ENCODE peak calls at places on chromosomes 11 and 22, in four cellular contexts. L is Peyer's patch, Z is body of pancreas, V is thoracic aorta. S is an unnamed sample.

GRCh38 chr11:128786507-128786906 is 80.6 kb downstream of the KCNJ1 start:
- DNase-seq in L (no peak), Z (no peak), V (no peak), S (no peak)

GRCh38 chr11:20015529-20016427 is 144.5 kb downstream of the DBX1 start:
- DNase-seq in L (no peak), Z (peak; percentile 47), V (no peak), S (peak; percentile 66)

GRCh38 chr22:50315289-50316113 is 8.1 kb upstream of the PLXNB2 start:
- DNase-seq in L (peak; percentile 59), Z (no peak), V (no peak), S (no peak)

GRCh38 chr11:854601-855342 is 12.1 kb downstream of the TSPAN4 start:
- DNase-seq in L (no peak), Z (no peak), V (no peak), S (no peak)

GRCh38 chr11:236774-237767 is at the start of gene PSMD13:
- DNase-seq in L (peak; percentile 77), Z (peak; percentile 87), V (peak; percentile 47), S (peak; percentile 87)

GRCh38 chr22:39174498-39175120 is 22.1 kb upstream of the CBX7 start:
- DNase-seq in L (peak; percentile 87), Z (peak; percentile 64), V (peak; percentile 50), S (peak; percentile 44)

GRCh38 chr22:42364641-42365336 is 67.4 kb downstream of the NFAM1 start:
- DNase-seq in L (no peak), Z (no peak), V (no peak), S (no peak)

GRCh38 chr11:133403900-133404299 is 128.4 kb downstream of the OPCML start:
- DNase-seq in L (no peak), Z (no peak), V (no peak), S (no peak)

GRCh38 chr11:13103962-13104554 is 94.9 kb downstream of the RASSF10 start:
- DNase-seq in L (no peak), Z (no peak), V (no peak), S (no peak)

GRCh38 chr11:118545533-118545932 is 14.5 kb downstream of the TMEM25 start:
- DNase-seq in L (no peak), Z (no peak), V (no peak), S (no peak)

GRCh38 chr11:75969626-75970308 is 154.8 kb downstream of the UVRAG start:
- DNase-seq in L (no peak), Z (no peak), V (no peak), S (no peak)

GRCh38 chr11:31981457-31981856 is 109.4 kb upstream of the RCN1 start:
- DNase-seq in L (no peak), Z (no peak), V (no peak), S (no peak)

GRCh38 chr11:57203359-57203758 is 21.6 kb downstream of the LRRC55 start:
- DNase-seq in L (no peak), Z (peak; percentile 46), V (no peak), S (peak; percentile 26)

GRCh38 chr11:114129699-114130659 is 70.5 kb downstream of the ZBTB16 start:
- DNase-seq in L (no peak), Z (peak; percentile 35), V (no peak), S (no peak)

GRCh38 chr11:95147364-95147905 is 57.8 kb downstream of the ENDOD1 start:
- DNase-seq in L (no peak), Z (peak; percentile 14), V (no peak), S (no peak)

GRCh38 chr11:70578831-70579230 is 180.5 kb downstream of the CTTN start:
- DNase-seq in L (no peak), Z (no peak), V (no peak), S (no peak)

GRCh38 chr11:8814923-8815240 is 96.1 kb upstream of the AKIP1 start:
- DNase-seq in L (no peak), Z (no peak), V (no peak), S (no peak)

GRCh38 chr22:30045001-30045887 is 35.0 kb upstream of the HORMAD2 start:
- DNase-seq in L (no peak), Z (no peak), V (no peak), S (no peak)

GRCh38 chr11:16402654-16403447 is 46.5 kb upstream of the SOX6 start:
- DNase-seq in L (no peak), Z (no peak), V (no peak), S (no peak)

GRCh38 chr11:110089617-110090282 is 3.4 kb upstream of the ZC3H12C start:
- DNase-seq in L (no peak), Z (no peak), V (no peak), S (no peak)

GRCh38 chr11:45774786-45775185 is 30.2 kb upstream of the SLC35C1 start:
- DNase-seq in L (no peak), Z (no peak), V (no peak), S (no peak)

GRCh38 chr11:71286701-71287643 is 34.6 kb upstream of the SHANK2 start:
- DNase-seq in L (no peak), Z (peak; percentile 75), V (no peak), S (peak; percentile 83)

DNA sequence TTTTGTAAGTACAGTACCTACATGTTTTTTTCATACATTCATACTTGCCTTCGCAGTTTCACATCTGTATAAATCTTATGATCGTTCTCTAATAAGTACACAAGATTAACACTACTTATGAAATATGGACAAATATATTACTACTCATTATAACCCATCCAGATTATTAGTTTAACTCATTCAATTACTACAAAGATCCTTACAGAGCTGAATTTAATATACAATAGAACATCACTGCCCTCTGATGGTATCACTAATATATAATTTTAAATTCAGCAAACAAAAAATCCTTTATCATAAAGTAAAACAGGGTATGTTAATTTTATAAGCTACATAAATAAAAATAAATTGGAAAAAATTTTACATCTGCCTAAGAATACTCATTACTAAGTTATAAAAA is 7.4 kb downstream of the SVIP start:
- DNase-seq in L (no peak), Z (no peak), V (no peak), S (no peak)
- H3K36me3 ChIP-seq in L (no peaks in the 10 kb centered on the region), Z (peaks cover 3% of the 10 kb centered on the region), V (peaks cover 15% of the 10 kb centered on the region), S (peaks cover 17% of the 10 kb centered on the region)

GRCh38 chr11:3861698-3862097 is 6.2 kb downstream of the STIM1 start:
- DNase-seq in L (no peak), Z (no peak), V (no peak), S (no peak)

GRCh38 chr11:3860360-3860759 is 4.9 kb downstream of the STIM1 start:
- DNase-seq in L (no peak), Z (no peak), V (no peak), S (no peak)

GRCh38 chr11:3857628-3858027 is 2.2 kb downstream of the STIM1 start:
- DNase-seq in L (no peak), Z (no peak), V (no peak), S (no peak)

GRCh38 chr11:3856856-3857553 is 1.5 kb downstream of the STIM1 start:
- DNase-seq in L (no peak), Z (no peak), V (no peak), S (no peak)

GRCh38 chr11:3859373-3859881 is 4.0 kb downstream of the STIM1 start:
- DNase-seq in L (no peak), Z (peak; percentile 61), V (no peak), S (peak; percentile 57)
- H3K4me3 ChIP-seq in L (peak overlapping the region; percentile 20), Z (no peak overlapping the region), V (peak overlapping the region; percentile 99), S (no peak overlapping the region)

GRCh38 chr22:37704645-37705044 is 7.8 kb downstream of the TRIOBP start:
- DNase-seq in L (no peak), Z (no peak), V (no peak), S (no peak)
- H3K36me3 ChIP-seq in L (no peaks in the 10 kb centered on the region), Z (no peaks in the 10 kb centered on the region), V (no peaks in the 10 kb centered on the region), S (no peaks in the 10 kb centered on the region)

DNA sequence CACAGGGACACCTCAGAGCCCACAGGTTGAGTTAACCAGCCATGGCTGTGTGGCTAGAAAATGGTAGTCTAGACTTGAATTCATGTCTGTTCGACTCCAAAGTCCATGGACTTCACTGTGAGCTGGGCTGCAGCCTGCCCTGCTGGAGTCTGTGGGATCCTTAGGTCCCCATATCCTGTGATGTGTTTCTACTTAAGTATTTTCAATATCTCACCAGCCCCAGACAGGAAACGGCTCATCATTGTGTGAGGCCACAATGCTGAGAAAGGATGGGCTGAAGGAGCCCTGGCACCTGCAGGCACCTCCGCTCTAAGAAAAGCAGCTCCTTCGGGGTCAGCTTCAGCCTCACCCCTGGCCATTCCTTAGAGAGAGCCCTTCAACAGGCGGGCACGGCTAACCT is 93.1 kb downstream of the NAT10 start:
- DNase-seq in L (no peak), Z (no peak), V (no peak), S (no peak)
- H3K4me3 ChIP-seq in L (no peak overlapping the region), Z (no peak overlapping the region), V (no peak overlapping the region), S (no peak overlapping the region)

GRCh38 chr22:45528046-45528445 is 25.4 kb downstream of the FBLN1 start:
- DNase-seq in L (no peak), Z (no peak), V (no peak), S (no peak)
- H3K36me3 ChIP-seq in L (no peaks in the 10 kb centered on the region), Z (no peaks in the 10 kb centered on the region), V (peaks cover 16% of the 10 kb centered on the region), S (no peaks in the 10 kb centered on the region)

GRCh38 chr11:73290536-73290935 is 17.5 kb upstream of the ARHGEF17 start:
- DNase-seq in L (no peak), Z (no peak), V (no peak), S (no peak)

GRCh38 chr11:73288873-73289707 is 17.0 kb downstream of the P2RY6 start:
- DNase-seq in L (peak; percentile 77), Z (peak; percentile 67), V (no peak), S (peak; percentile 79)

GRCh38 chr11:73286240-73286810 is 14.2 kb downstream of the P2RY6 start:
- DNase-seq in L (no peak), Z (no peak), V (no peak), S (no peak)

GRCh38 chr11:73287400-73288101 is 15.4 kb downstream of the P2RY6 start:
- DNase-seq in L (no peak), Z (no peak), V (no peak), S (peak; percentile 49)

GRCh38 chr11:73288197-73288872 is 16.2 kb downstream of the P2RY6 start:
- DNase-seq in L (no peak), Z (no peak), V (no peak), S (no peak)
- H3K4me3 ChIP-seq in L (no peak overlapping the region), Z (no peak overlapping the region), V (no peak overlapping the region), S (no peak overlapping the region)

GRCh38 chr22:19133561-19133960 is 2.5 kb downstream of the TSSK2 start:
- DNase-seq in L (no peak), Z (no peak), V (no peak), S (no peak)
- H3K36me3 ChIP-seq in L (no peaks in the 10 kb centered on the region), Z (peaks cover 13% of the 10 kb centered on the region), V (peaks cover 51% of the 10 kb centered on the region), S (peaks cover 37% of the 10 kb centered on the region)

DNA sequence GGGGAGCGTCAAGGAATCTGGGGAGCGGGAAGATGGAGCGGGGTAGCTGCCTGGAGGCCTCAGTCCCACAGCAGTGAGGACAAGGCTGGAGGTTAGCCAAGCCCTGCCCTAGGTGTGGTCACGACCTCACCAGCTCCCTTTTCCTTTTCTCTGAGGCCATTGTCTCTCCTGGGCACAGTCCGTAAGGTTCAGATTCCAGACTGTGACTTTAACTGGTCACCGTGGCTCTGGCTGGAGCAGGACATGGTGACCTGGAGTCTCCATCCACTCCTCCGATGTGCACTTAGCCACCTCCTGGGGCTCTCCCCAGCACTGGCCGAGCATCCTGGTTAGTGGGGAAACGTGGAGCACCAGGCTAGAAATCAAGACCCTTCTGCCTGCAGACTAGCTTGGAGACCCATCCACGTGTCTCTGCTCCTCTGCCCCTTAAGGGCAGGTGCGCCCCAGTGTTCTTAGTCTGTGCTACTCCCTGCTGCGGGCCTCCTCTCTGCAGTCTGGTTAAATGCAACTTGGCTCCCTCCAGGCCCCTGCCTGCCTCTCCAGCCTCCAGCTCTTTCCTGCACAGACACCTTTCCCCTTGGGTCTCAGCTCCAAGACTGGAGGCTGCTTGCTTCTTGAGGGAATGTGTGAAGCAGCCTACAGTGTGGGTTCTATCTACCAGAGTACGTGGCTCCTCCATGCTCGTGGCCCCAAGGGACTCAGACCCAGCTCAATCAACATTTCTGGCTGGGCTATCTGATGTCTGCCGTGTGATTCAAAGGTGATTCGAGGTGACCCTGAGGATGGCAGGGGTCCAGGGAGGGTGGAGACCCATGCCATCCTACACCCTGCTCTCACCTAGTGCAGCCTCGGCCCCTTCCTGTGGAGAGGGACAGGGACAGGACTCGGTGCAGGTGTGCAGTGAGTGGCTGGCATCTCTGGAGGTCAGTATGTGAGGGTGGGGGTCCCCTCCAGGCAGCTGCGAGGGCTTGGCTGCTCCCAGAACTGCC is 5.2 kb downstream of the SLC25A1 start:
- DNase-seq in L (no peak), Z (no peak), V (no peak), S (no peak)
- H3K4me3 ChIP-seq in L (peak overlapping the region; percentile 96), Z (no peak overlapping the region), V (no peak overlapping the region), S (no peak overlapping the region)